ENCODE peak calls at places on chromosome 2, in seven cellular contexts. A is fibroblast of mammary gland, I is epithelial cell of esophagus, J is tibial nerve, P is NB4, K is upper lobe of left lung, C is fibroblast of lung. O is an unnamed sample.
A peak's percentile ranks its signal among the peaks of the same experiment; 100 is the strongest.

GRCh38 chr2:183465048-183465447 is 340.8 kb downstream of the NUP35 start:
- DNase-seq in A (no peak), I (no peak), J (no peak), P (no peak), K (no peak), C (no peak), O (no peak)

GRCh38 chr2:98761267-98761781 is 30.4 kb upstream of the MGAT4A start:
- DNase-seq in A (no peak), I (peak; percentile 34), J (no peak), P (no peak), K (peak; percentile 84), C (no peak), O (no peak)

GRCh38 chr2:48249631-48250473 is 280.1 kb upstream of the STON1 start:
- DNase-seq in A (peak; percentile 57), I (peak; percentile 17), J (no peak), P (peak; percentile 95), K (no peak), C (peak; percentile 85), O (no peak)

GRCh38 chr2:231545105-231545902 is 15.1 kb upstream of the NMUR1 start:
- DNase-seq in A (peak; percentile 75), I (no peak), J (no peak), P (peak; percentile 99), K (no peak), C (peak; percentile 79), O (peak; percentile 78)

GRCh38 chr2:126947090-126947404 is 48.4 kb downstream of the TEX51 start:
- DNase-seq in A (no peak), I (no peak), J (no peak), P (no peak), K (no peak), C (no peak), O (no peak)

GRCh38 chr2:225756198-225756597 is 356.7 kb downstream of the NYAP2 start:
- DNase-seq in A (no peak), I (no peak), J (no peak), P (no peak), K (no peak), C (no peak), O (no peak)

GRCh38 chr2:48026865-48027264 is 120.6 kb upstream of the FBXO11 start:
- DNase-seq in A (no peak), I (no peak), J (no peak), P (no peak), K (no peak), C (no peak), O (no peak)

GRCh38 chr2:26648516-26648915 is 7.3 kb upstream of the CIB4 start:
- DNase-seq in A (no peak), I (no peak), J (no peak), P (no peak), K (no peak), C (no peak), O (no peak)

GRCh38 chr2:160367887-160368286 is 125.7 kb downstream of the RBMS1 start:
- DNase-seq in A (peak; percentile 98), I (no peak), J (peak; percentile 54), P (peak; percentile 88), K (no peak), C (peak; percentile 97), O (no peak)

GRCh38 chr2:179592167-179592936 is 269.1 kb downstream of the ZNF385B start:
- DNase-seq in A (peak; percentile 44), I (no peak), J (no peak), P (no peak), K (no peak), C (peak; percentile 83), O (no peak)

GRCh38 chr2:208101716-208102631 is 22.4 kb downstream of the CRYGD start:
- DNase-seq in A (peak; percentile 25), I (peak; percentile 40), J (no peak), P (peak; percentile 52), K (no peak), C (peak; percentile 40), O (no peak)
- TF ChIP-seq CTCF in A (peak; percentile 30), I (peak; percentile 39), J (no peak), P (peak; percentile 18), K (no peak), C (peak; percentile 36), O (no peak)

GRCh38 chr2:50318147-50318546 is 713.8 kb downstream of the NRXN1 start:
- DNase-seq in A (no peak), I (no peak), J (no peak), P (no peak), K (no peak), C (no peak), O (no peak)

GRCh38 chr2:50315366-50315765 is 716.6 kb downstream of the NRXN1 start:
- DNase-seq in A (no peak), I (no peak), J (no peak), P (no peak), K (no peak), C (no peak), O (no peak)
- H3K4me3 ChIP-seq in A (no peak overlapping the region), I (no peak overlapping the region), J (no peak overlapping the region), P (no peak overlapping the region), K (no peak overlapping the region), C (no peak overlapping the region), O (no peak overlapping the region)

DNA sequence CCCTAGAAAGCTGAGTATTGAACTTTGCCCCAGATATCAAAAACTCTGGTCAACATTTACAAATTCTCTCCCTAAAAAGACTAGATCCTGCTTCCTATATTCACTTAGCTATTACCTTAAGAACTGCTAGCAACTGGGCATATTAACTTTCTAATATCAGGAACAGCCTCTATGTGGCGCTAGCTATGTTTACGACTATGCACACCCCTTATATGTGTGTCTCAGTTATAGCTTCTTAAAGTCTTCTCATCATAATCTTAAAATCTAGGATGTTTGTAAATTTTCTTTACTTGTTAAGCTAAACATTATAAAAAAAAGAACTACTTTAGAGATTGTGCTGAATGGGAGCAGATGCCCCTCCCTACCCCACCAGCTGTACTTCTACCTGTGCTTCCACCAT is 1.7 kb upstream of the STAMBP start:
- DNase-seq in A (peak; percentile 69), I (peak; percentile 67), J (no peak), P (peak; percentile 72), K (no peak), C (peak; percentile 61), O (no peak)
- TF ChIP-seq CTCF in A (peak; percentile 70), I (peak; percentile 48), J (no peak), P (peak; percentile 46), K (no peak), C (peak; percentile 38), O (no peak)

GRCh38 chr2:148848146-148848545 is 26.9 kb upstream of the KIF5C start:
- DNase-seq in A (no peak), I (no peak), J (no peak), P (no peak), K (no peak), C (no peak), O (no peak)
- H3K4me3 ChIP-seq in A (no peak overlapping the region), I (no peak overlapping the region), J (no peak overlapping the region), P (no peak overlapping the region), K (no peak overlapping the region), C (no peak overlapping the region), O (no peak overlapping the region)

GRCh38 chr2:144452169-144453038 is 67.5 kb downstream of the ZEB2 start:
- DNase-seq in A (no peak), I (peak; percentile 14), J (no peak), P (no peak), K (no peak), C (peak; percentile 50), O (no peak)
- TF ChIP-seq CTCF in A (no peak), I (peak; percentile 24), J (no peak), P (no peak), K (no peak), C (peak; percentile 24), O (no peak)

DNA sequence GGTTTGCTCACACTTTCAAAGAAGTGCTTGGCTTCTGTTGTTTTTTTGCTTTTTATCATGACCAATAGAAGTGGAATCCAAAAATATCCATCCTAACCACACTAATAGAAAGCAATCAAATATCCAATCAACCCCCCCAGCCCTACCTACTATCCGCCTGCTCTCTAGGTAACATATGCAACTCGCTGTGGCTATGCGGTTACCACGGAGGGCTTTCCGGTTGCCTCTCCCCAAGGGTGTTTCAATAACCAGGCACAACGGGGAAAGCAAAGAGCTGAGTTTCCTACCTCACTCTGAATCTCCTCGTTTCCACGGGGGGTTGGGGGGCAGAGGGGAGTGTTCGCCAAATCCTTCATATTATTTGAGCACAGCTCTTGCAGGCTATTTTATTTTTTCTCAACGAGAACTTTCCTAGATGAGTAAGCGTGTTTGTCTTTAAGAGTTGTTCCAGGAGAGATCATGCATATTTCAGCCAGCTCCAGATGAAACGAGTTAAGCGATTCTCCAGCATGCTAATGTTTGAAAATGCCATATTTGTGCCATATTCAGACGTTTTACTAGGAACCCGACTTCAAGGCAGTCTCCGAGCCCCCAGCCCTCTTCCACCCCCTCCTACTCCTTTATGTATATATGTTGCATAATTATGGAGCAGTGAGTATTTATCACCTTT is 30.4 kb downstream of the PAX3 start:
- DNase-seq in A (no peak), I (no peak), J (no peak), P (peak; percentile 25), K (no peak), C (no peak), O (no peak)
- H3K4me3 ChIP-seq in A (no peak overlapping the region), I (no peak overlapping the region), J (no peak overlapping the region), P (no peak overlapping the region), K (no peak overlapping the region), C (no peak overlapping the region), O (no peak overlapping the region)

DNA sequence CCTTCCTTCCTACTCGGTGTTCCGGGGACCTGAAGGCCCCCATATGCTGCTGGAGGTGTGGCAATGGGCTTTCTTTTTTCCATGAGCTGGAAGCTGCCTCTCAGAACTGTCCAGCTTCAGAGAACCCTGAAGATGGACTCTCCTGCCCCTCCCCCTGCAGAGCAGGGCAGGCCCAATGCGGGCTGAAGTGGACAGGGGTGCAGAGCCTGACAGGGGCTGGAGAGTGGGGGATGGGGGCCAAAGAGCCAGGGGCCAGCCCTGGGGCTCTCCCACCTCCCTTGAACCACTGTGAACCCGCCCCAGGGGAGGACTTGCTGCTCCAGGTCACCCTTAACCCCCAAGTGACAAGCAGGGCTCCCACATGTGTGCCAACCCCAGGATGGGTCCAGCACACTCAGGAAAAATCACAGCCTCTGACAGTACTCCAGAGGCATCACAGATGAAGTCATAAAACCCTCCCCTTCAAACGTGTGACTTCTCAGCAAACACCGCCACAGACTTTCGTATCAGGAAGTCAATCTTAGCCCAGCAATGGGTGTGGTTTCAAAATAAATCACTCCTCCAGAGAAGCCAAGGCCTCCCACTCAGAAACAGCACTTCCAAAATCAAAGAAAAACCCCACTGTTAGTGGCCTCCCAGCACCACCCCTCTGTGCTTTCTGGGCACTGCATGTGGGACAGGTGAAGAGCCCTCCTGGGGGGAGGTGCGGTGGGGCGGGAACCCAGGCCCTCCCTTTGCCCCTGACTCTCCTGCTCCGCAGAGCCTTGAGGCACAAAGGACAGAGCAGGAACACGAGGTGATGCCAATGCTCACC is 135.8 kb downstream of the HDAC4 start:
- DNase-seq in A (peak; percentile 82), I (peak; percentile 76), J (no peak), P (peak; percentile 77), K (peak; percentile 72), C (peak; percentile 86), O (peak; percentile 87)
- TF ChIP-seq CTCF in A (no peak), I (no peak), J (no peak), P (no peak), K (peak; percentile 17), C (no peak), O (no peak)

O was measured in lower leg skin.